ENCODE peak calls at places on chromosomes 12 and 14, in nine cellular contexts. S is body of pancreas, P is hepatocyte, M is pancreas, O is A549, I is brain microvascular endothelial cell, A is thoracic aorta, L is left ventricle myocardium inferior, R is PC-3. W is an unnamed sample.

GRCh38 chr14:87014854-87015253 is 978.1 kb downstream of the GALC start:
- DNase-seq in I (no peak), R (no peak), A (no peak), M (no peak), O (peak; percentile 1), P (no peak), S (no peak), L (no peak), W (no peak)

GRCh38 chr14:85562630-85563029 is 32.7 kb downstream of the FLRT2 start:
- DNase-seq in I (no peak), O (no peak), A (no peak), R (no peak), S (no peak), P (no peak), M (no peak), L (no peak), W (no peak)

GRCh38 chr14:76324133-76324532 is 51.8 kb upstream of the ESRRB start:
- DNase-seq in R (no peak), A (no peak), L (no peak), I (no peak), M (no peak), O (no peak), S (no peak), P (no peak), W (no peak)

GRCh38 chr12:118432812-118433540 is 56.6 kb downstream of the SUDS3 start:
- DNase-seq in L (no peak), P (peak; percentile 45), M (no peak), A (no peak), S (no peak), O (peak; percentile 64), R (no peak), I (peak; percentile 31), W (no peak)

GRCh38 chr12:65414526-65414925 is 136.0 kb downstream of the MSRB3 start:
- DNase-seq in S (no peak), P (no peak), O (no peak), I (no peak), M (no peak), A (no peak), L (no peak), R (no peak), W (peak; percentile 34)

GRCh38 chr12:110270125-110270962 is 10.7 kb upstream of the ATP2A2 start:
- DNase-seq in O (peak; percentile 82), I (peak; percentile 49), A (no peak), P (peak; percentile 65), M (peak; percentile 44), S (peak; percentile 65), R (peak; percentile 92), L (peak; percentile 55), W (peak; percentile 71)

GRCh38 chr12:108234155-108234554 is 105.0 kb downstream of the CMKLR1 start:
- DNase-seq in A (peak; percentile 8), I (no peak), M (no peak), S (no peak), O (no peak), R (no peak), P (no peak), L (no peak), W (peak; percentile 52)

GRCh38 chr14:55513491-55513890 is 66.5 kb upstream of the KTN1 start:
- DNase-seq in I (no peak), O (no peak), S (no peak), L (no peak), M (no peak), A (no peak), P (no peak), R (no peak), W (no peak)

GRCh38 chr12:68453876-68454275 is 121.7 kb upstream of the MDM1 start:
- DNase-seq in O (no peak), R (no peak), A (no peak), M (no peak), I (peak; percentile 36), L (no peak), S (no peak), P (no peak), W (peak; percentile 18)

GRCh38 chr12:68453278-68453677 is 121.1 kb upstream of the MDM1 start:
- DNase-seq in P (no peak), L (no peak), I (no peak), A (no peak), O (no peak), M (no peak), R (no peak), S (no peak), W (no peak)

GRCh38 chr12:68449196-68449595 is 117.0 kb upstream of the MDM1 start:
- DNase-seq in M (no peak), O (no peak), R (no peak), A (no peak), I (no peak), L (no peak), S (no peak), P (no peak), W (no peak)

GRCh38 chr12:68451261-68452091 is 119.3 kb upstream of the MDM1 start:
- DNase-seq in M (peak; percentile 15), A (peak; percentile 2), I (peak; percentile 76), O (no peak), S (peak; percentile 15), P (peak; percentile 13), L (peak; percentile 15), R (peak; percentile 27), W (peak; percentile 73)

DNA sequence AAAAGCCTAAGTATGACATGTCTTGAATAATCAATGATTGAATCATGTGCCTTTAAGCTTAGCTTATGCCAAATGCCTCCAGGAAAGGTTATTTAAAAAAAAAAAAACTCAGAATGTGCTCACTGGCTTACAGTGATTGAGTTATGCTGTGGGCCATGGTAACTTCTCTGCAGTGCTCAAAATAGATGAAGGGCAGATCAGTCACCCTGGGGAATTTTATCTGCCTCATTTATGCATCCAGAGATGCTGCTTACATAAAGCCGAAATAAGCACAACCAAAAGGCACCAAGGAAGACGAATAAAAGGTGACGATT is 118.7 kb upstream of the MDM1 start:
- DNase-seq in S (no peak), I (no peak), P (no peak), R (no peak), A (no peak), L (no peak), O (no peak), M (no peak), W (no peak)
- H3K4me3 ChIP-seq in S (no peak overlapping the region), I (no peak overlapping the region), P (no peak overlapping the region), R (no peak overlapping the region), A (peak overlapping the region; percentile 45), L (peak overlapping the region; percentile 15), O (no peak overlapping the region), M (no peak overlapping the region), W (no peak overlapping the region)

GRCh38 chr12:11227373-11227772 is 40.6 kb upstream of the TAS2R42 start:
- DNase-seq in P (no peak), A (no peak), L (no peak), S (no peak), O (no peak), I (no peak), M (no peak), R (no peak), W (no peak)

DNA sequence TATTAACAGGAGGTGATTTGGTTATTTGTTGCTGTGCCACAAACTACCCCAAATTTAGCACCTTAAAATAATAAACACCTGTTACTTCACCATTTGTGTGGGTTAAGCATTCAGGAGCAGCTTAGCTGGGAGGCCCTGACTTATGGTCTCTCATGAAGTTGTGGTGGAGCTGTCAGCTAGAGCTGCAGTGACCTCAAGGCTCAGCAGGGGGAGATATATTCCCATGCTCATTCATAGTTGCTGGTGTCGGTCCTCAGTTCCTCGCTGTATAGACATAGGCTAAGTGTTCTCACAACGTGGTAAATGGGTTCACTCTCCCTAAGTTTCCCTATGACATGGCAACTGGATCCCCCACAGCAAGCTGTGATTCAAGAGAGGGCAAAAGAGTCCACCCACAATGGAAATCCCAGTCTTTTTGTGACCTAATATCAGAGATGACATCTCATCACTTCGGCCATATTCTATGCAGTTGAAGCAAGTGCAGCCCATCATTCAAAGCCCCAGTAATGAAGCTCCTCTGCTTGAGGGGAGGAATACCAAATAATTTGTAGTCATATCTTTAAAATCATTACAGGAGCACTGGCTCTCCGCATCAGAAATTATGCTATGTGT is 41.1 kb downstream of the PRB3 start:
- DNase-seq in O (peak; percentile 57), A (no peak), L (no peak), R (peak; percentile 68), I (peak; percentile 70), S (peak; percentile 38), M (no peak), P (peak; percentile 63), W (peak; percentile 83)
- TF ChIP-seq CTCF in O (peak; percentile 39), A (peak; percentile 17), L (peak; percentile 48), R (peak; percentile 78), I (peak; percentile 90), S (no peak), M (peak; percentile 27), P (peak; percentile 62), W (peak; percentile 94)

GRCh38 chr14:74550071-74550470 is 56.5 kb downstream of the ISCA2 start:
- DNase-seq in M (no peak), P (no peak), R (no peak), S (no peak), I (no peak), L (no peak), O (no peak), A (no peak), W (no peak)

GRCh38 chr14:74551431-74551830 is 57.9 kb downstream of the ISCA2 start:
- DNase-seq in R (no peak), O (no peak), A (no peak), P (no peak), M (no peak), I (no peak), L (no peak), S (no peak), W (no peak)

GRCh38 chr14:74551001-74551400 is 57.4 kb downstream of the ISCA2 start:
- DNase-seq in R (no peak), S (no peak), P (no peak), L (no peak), A (no peak), I (no peak), M (no peak), O (no peak), W (no peak)

GRCh38 chr14:74552623-74553022 is 59.1 kb downstream of the ISCA2 start:
- DNase-seq in M (no peak), L (peak; percentile 79), R (no peak), A (peak; percentile 55), I (no peak), O (no peak), P (no peak), S (peak; percentile 41), W (no peak)

DNA sequence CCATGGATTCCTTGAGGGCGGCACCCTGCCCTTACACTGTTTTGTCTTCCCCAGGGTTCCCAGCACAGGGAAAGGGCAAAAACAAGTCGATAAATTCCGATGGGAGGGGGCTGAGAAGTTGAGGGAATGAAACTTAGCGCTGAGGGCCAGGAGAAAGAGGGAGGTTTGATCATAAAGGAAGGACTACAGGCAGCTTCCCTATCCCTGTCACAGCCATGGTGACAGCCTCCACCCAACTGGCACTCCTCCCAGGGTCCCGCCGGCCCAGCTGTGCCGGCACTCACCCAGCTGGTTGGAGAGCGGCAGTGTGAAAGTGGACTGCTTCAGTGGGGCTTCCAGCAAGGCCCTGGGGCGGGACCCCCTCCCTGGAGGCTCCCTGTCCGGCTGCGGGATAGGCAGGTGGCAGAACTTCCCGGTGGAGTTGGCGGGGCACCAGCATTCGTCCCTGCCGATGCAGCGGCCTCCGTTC is 58.4 kb downstream of the ISCA2 start:
- DNase-seq in I (no peak), S (peak; percentile 43), O (no peak), P (no peak), M (no peak), R (no peak), L (peak; percentile 73), A (no peak), W (no peak)
- H3K4me3 ChIP-seq in I (no peak overlapping the region), S (no peak overlapping the region), O (no peak overlapping the region), P (no peak overlapping the region), M (no peak overlapping the region), R (no peak overlapping the region), L (peak overlapping the region; percentile 23), A (peak overlapping the region; percentile 35), W (no peak overlapping the region)

GRCh38 chr14:35987731-35988130 is 161.6 kb downstream of the BRMS1L start:
- DNase-seq in I (no peak), L (no peak), A (no peak), S (no peak), O (no peak), R (no peak), P (no peak), M (no peak), W (no peak)

GRCh38 chr14:35988972-35989690 is 163.0 kb downstream of the BRMS1L start:
- DNase-seq in I (no peak), R (peak; percentile 65), M (no peak), S (no peak), L (no peak), O (no peak), A (no peak), P (no peak), W (no peak)

GRCh38 chr14:35986219-35986573 is 160.1 kb downstream of the BRMS1L start:
- DNase-seq in L (no peak), M (no peak), A (no peak), I (no peak), P (no peak), S (no peak), R (no peak), O (no peak), W (no peak)

GRCh38 chr14:35988550-35988949 is 162.4 kb downstream of the BRMS1L start:
- DNase-seq in O (no peak), M (no peak), L (no peak), R (no peak), P (no peak), I (no peak), A (no peak), S (no peak), W (no peak)

DNA sequence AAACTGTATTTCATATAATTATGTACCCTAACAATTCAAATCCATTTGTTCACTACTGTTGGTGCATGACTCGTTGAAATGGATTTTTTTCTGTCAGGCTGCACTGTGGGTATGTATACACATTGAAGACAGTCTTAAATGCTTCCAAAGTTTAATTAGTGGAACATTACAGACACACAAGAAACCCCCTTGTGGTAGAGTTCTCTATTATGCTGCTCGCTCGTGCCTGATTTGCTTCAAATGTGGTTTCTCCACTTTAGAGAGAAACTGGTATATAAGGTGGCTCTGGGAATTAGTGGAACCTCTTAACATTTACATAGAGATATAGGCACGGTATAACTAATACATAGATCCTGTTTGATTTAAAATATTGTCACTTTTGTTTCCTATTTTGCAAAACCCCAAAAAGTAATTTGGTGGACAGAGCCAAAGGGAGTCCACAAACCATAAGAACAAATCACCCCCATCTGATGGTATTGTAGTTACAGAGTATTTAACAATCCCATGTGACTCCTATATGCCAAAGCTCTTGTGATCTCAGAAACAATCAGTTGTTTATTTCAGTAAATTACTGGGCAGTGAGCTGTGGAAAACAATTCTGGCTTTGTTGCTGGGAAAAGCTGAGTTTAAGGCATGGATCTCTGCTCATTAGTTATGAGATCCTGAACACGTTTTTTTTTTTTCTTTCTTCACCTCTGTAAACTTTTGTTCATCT is 159.5 kb downstream of the BRMS1L start:
- DNase-seq in A (no peak), P (no peak), O (peak; percentile 19), I (no peak), R (no peak), M (no peak), L (no peak), S (no peak), W (peak; percentile 1)
- TF ChIP-seq CTCF in A (no peak), P (no peak), O (no peak), I (no peak), R (no peak), M (no peak), L (no peak), S (no peak), W (no peak)

W was measured in choroid plexus epithelial cell.